ENCODE peak calls at places on chromosomes 6 and 20, in eight cellular contexts. A is prostate gland; V is activated CD8-positive, alpha-beta memory T cell treated with anti-CD3 and anti-CD28 coated beads, Interleukin-2, amount 50 U/mL, for 4 hours; M is GM10248; B is mucosa of gallbladder; F is RWPE1; H is A549; T is keratinocyte. N is an unnamed sample.

GRCh38 chr6:21831531-21832291 is 238.2 kb downstream of the SOX4 start:
- DNase-seq in H (no peak), F (no peak), M (no peak), A (no peak), T (no peak), V (no peak), B (no peak), N (no peak)

GRCh38 chr6:126376682-126377081 is 36.8 kb downstream of the CENPW start:
- DNase-seq in B (no peak), H (no peak), F (no peak), A (no peak), M (no peak), T (no peak), V (no peak), N (no peak)

GRCh38 chr6:3201388-3201787 is 26.1 kb downstream of the TUBB2B start:
- DNase-seq in V (no peak), H (no peak), T (no peak), F (no peak), B (no peak), A (no peak), M (no peak), N (no peak)

GRCh38 chr6:36969240-36969691 is 14.7 kb downstream of the PI16 start:
- DNase-seq in M (no peak), V (no peak), A (no peak), T (no peak), F (peak; percentile 80), B (peak; percentile 70), H (no peak), N (no peak)

GRCh38 chr6:32752580-32752979 is 10.8 kb downstream of the HLA-DQB2 start:
- DNase-seq in V (no peak), T (no peak), H (no peak), M (no peak), B (peak; percentile 12), A (no peak), F (peak; percentile 13), N (no peak)

GRCh38 chr20:36273414-36274247 is 32.5 kb upstream of the DLGAP4 start:
- DNase-seq in T (no peak), B (no peak), M (peak; percentile 51), H (peak; percentile 28), F (peak; percentile 41), V (no peak), A (no peak), N (no peak)

GRCh38 chr6:119207973-119208725 is 129.7 kb upstream of the FAM184A start:
- DNase-seq in A (peak; percentile 63), T (no peak), M (no peak), F (no peak), H (no peak), V (no peak), B (no peak), N (no peak)

GRCh38 chr6:169527306-169527705 is 174.5 kb downstream of the WDR27 start:
- DNase-seq in T (no peak), H (no peak), B (no peak), V (no peak), M (no peak), A (no peak), F (no peak), N (no peak)

GRCh38 chr6:79543886-79544285 is 6.7 kb upstream of the LCA5 start:
- DNase-seq in B (no peak), M (no peak), A (no peak), T (no peak), V (no peak), H (no peak), F (no peak), N (no peak)

GRCh38 chr6:27601668-27602254 is 128.9 kb upstream of the ZNF184 start:
- DNase-seq in A (no peak), V (no peak), T (no peak), F (no peak), M (no peak), B (no peak), H (no peak), N (no peak)

GRCh38 chr20:38303908-38304379 is at the start of gene BPI:
- DNase-seq in M (no peak), A (no peak), H (no peak), F (no peak), B (peak; percentile 12), V (no peak), T (no peak), N (no peak)

GRCh38 chr6:80154160-80154559 is 47.7 kb downstream of the BCKDHB start:
- DNase-seq in V (no peak), F (no peak), B (no peak), T (no peak), A (no peak), H (no peak), M (no peak), N (no peak)

GRCh38 chr6:5529733-5530132 is 268.4 kb downstream of the FARS2 start:
- DNase-seq in T (no peak), F (no peak), A (no peak), H (no peak), M (no peak), V (no peak), B (no peak), N (no peak)

GRCh38 chr6:28139860-28140500 is 1.7 kb upstream of the ZKSCAN8 start:
- DNase-seq in A (no peak), M (no peak), T (no peak), H (no peak), B (no peak), F (no peak), V (no peak), N (no peak)

GRCh38 chr20:14523090-14523489 is 185.7 kb upstream of the FLRT3 start:
- DNase-seq in T (no peak), H (no peak), M (no peak), V (no peak), F (peak; percentile 52), A (no peak), B (no peak), N (no peak)

GRCh38 chr20:57473246-57474042 is 51.5 kb downstream of the CTCFL start:
- DNase-seq in V (no peak), H (no peak), B (no peak), F (no peak), A (no peak), T (no peak), M (peak; percentile 73), N (no peak)

GRCh38 chr6:136039185-136039584 is 187.7 kb downstream of the PDE7B start:
- DNase-seq in F (no peak), M (no peak), V (no peak), A (no peak), H (no peak), B (no peak), T (no peak), N (no peak)

GRCh38 chr6:154397491-154398195 is 41.0 kb upstream of the IPCEF1 start:
- DNase-seq in V (no peak), A (no peak), B (no peak), H (no peak), F (no peak), T (no peak), M (no peak), N (no peak)

GRCh38 chr6:100719883-100720682 is 161.0 kb downstream of the ASCC3 start:
- DNase-seq in F (peak; percentile 6), T (no peak), A (no peak), V (no peak), B (no peak), M (no peak), H (peak; percentile 0), N (no peak)

GRCh38 chr6:168447282-168447681 is 6.3 kb downstream of the SMOC2 start:
- DNase-seq in B (no peak), M (no peak), T (no peak), H (no peak), F (no peak), A (no peak), V (no peak), N (no peak)

GRCh38 chr20:58991720-58992119 is 10.7 kb downstream of the NELFCD start:
- DNase-seq in A (no peak), T (no peak), B (no peak), H (no peak), V (no peak), M (no peak), F (no peak), N (no peak)

GRCh38 chr6:166540631-166541331 is 45.7 kb downstream of the RAMACL start:
- DNase-seq in F (peak; percentile 20), H (no peak), M (peak; percentile 80), T (no peak), A (no peak), V (peak; percentile 59), B (no peak), N (peak; percentile 35)

GRCh38 chr6:1860756-1861369 is 251.1 kb downstream of the FOXC1 start:
- DNase-seq in B (no peak), H (no peak), F (no peak), T (no peak), A (no peak), V (no peak), M (peak; percentile 37), N (no peak)

GRCh38 chr6:73722318-73723060 is 26.5 kb downstream of the CD109 start:
- DNase-seq in T (no peak), A (no peak), M (peak; percentile 27), V (no peak), B (no peak), H (no peak), F (peak; percentile 60), N (no peak)

GRCh38 chr20:46217583-46217982 is 90.7 kb downstream of the CDH22 start:
- DNase-seq in F (no peak), A (no peak), B (no peak), T (no peak), M (no peak), V (no peak), H (no peak), N (no peak)

GRCh38 chr20:5835234-5835845 is 85.1 kb downstream of the SHLD1 start:
- DNase-seq in T (no peak), F (peak; percentile 61), A (no peak), V (peak; percentile 23), H (peak; percentile 38), B (no peak), M (no peak), N (no peak)

GRCh38 chr20:58891076-58891685 is 38.7 kb downstream of the GNAS start:
- DNase-seq in T (no peak), H (peak; percentile 45), V (peak; percentile 80), M (peak; percentile 79), A (peak; percentile 74), B (peak; percentile 68), F (peak; percentile 75), N (peak; percentile 75)

GRCh38 chr20:25460591-25461280 is 53.3 kb downstream of the GINS1 start:
- DNase-seq in T (no peak), F (no peak), H (no peak), V (no peak), A (no peak), B (no peak), M (no peak), N (no peak)

N was measured in stimulated activated effector memory CD8-positive, alpha-beta T cell treated with anti-CD3 and anti-CD28 coated beads, Interleukin-12 subunit alpha, Interleukin-12 subunit beta, amount 100 ng/mL, for 72 hours.